ENCODE peak calls at places on chromosome 6, in eight cellular contexts. One of them, this sample, is unnamed.

GRCh38 chr6:25942561-25943147 is 12.2 kb upstream of the SLC17A2 start:
- DNase-seq in dorsolateral prefrontal cortex: no peak
- DNase-seq in keratinocyte: no peak
- DNase-seq in osteoblast: peak; percentile 80
- DNase-seq in HepG2: peak; percentile 76
- DNase-seq in HFF-Myc: peak; percentile 21
- DNase-seq in uterus: no peak
- DNase-seq in epithelial cell of esophagus: peak; percentile 64
- DNase-seq in this sample: no peak

GRCh38 chr6:12482386-12482785 is 192.2 kb downstream of the EDN1 start:
- DNase-seq in HFF-Myc: no peak
- DNase-seq in keratinocyte: no peak
- DNase-seq in epithelial cell of esophagus: peak; percentile 36
- DNase-seq in osteoblast: no peak
- DNase-seq in dorsolateral prefrontal cortex: no peak
- DNase-seq in uterus: no peak
- DNase-seq in HepG2: no peak
- DNase-seq in this sample: no peak

GRCh38 chr6:93919365-93919764 is 500.0 kb upstream of the EPHA7 start:
- DNase-seq in dorsolateral prefrontal cortex: no peak
- DNase-seq in HFF-Myc: no peak
- DNase-seq in HepG2: peak; percentile 3
- DNase-seq in keratinocyte: no peak
- DNase-seq in osteoblast: no peak
- DNase-seq in uterus: no peak
- DNase-seq in epithelial cell of esophagus: no peak
- DNase-seq in this sample: no peak

GRCh38 chr6:84421031-84421430 is 193.6 kb upstream of the CEP162 start:
- DNase-seq in uterus: no peak
- DNase-seq in dorsolateral prefrontal cortex: no peak
- DNase-seq in HFF-Myc: no peak
- DNase-seq in epithelial cell of esophagus: no peak
- DNase-seq in osteoblast: no peak
- DNase-seq in keratinocyte: no peak
- DNase-seq in HepG2: no peak
- DNase-seq in this sample: no peak

GRCh38 chr6:148565321-148565926 is 181.4 kb upstream of the UST start:
- DNase-seq in HepG2: no peak
- DNase-seq in HFF-Myc: no peak
- DNase-seq in keratinocyte: no peak
- DNase-seq in uterus: no peak
- DNase-seq in osteoblast: peak; percentile 77
- DNase-seq in dorsolateral prefrontal cortex: no peak
- DNase-seq in epithelial cell of esophagus: no peak
- DNase-seq in this sample: no peak

GRCh38 chr6:1590580-1590979 is 19.1 kb upstream of the FOXC1 start:
- DNase-seq in keratinocyte: no peak
- DNase-seq in epithelial cell of esophagus: no peak
- DNase-seq in dorsolateral prefrontal cortex: no peak
- DNase-seq in osteoblast: no peak
- DNase-seq in HepG2: no peak
- DNase-seq in HFF-Myc: no peak
- DNase-seq in uterus: no peak
- DNase-seq in this sample: no peak

GRCh38 chr6:30837870-30838269 is 46.4 kb upstream of the DDR1 start:
- DNase-seq in HepG2: no peak
- DNase-seq in HFF-Myc: no peak
- DNase-seq in epithelial cell of esophagus: no peak
- DNase-seq in osteoblast: no peak
- DNase-seq in uterus: no peak
- DNase-seq in dorsolateral prefrontal cortex: no peak
- DNase-seq in keratinocyte: no peak
- DNase-seq in this sample: no peak

GRCh38 chr6:141634269-141634668 is 498.5 kb upstream of the GJE1 start:
- DNase-seq in HFF-Myc: no peak
- DNase-seq in epithelial cell of esophagus: no peak
- DNase-seq in HepG2: no peak
- DNase-seq in osteoblast: no peak
- DNase-seq in uterus: no peak
- DNase-seq in keratinocyte: no peak
- DNase-seq in dorsolateral prefrontal cortex: no peak
- DNase-seq in this sample: no peak

GRCh38 chr6:132893772-132894490 is 79.6 kb downstream of the RPS12 start:
- DNase-seq in HepG2: no peak
- DNase-seq in dorsolateral prefrontal cortex: no peak
- DNase-seq in HFF-Myc: peak; percentile 2
- DNase-seq in keratinocyte: no peak
- DNase-seq in uterus: no peak
- DNase-seq in osteoblast: no peak
- DNase-seq in epithelial cell of esophagus: no peak
- DNase-seq in this sample: no peak

GRCh38 chr6:81753709-81754678 is 1.5 kb upstream of the TENT5A start:
- DNase-seq in dorsolateral prefrontal cortex: peak; percentile 78
- DNase-seq in HepG2: peak; percentile 14
- DNase-seq in keratinocyte: no peak
- DNase-seq in uterus: peak; percentile 90
- DNase-seq in HFF-Myc: no peak
- DNase-seq in epithelial cell of esophagus: peak; percentile 57
- DNase-seq in osteoblast: peak; percentile 81
- DNase-seq in this sample: no peak

DNA sequence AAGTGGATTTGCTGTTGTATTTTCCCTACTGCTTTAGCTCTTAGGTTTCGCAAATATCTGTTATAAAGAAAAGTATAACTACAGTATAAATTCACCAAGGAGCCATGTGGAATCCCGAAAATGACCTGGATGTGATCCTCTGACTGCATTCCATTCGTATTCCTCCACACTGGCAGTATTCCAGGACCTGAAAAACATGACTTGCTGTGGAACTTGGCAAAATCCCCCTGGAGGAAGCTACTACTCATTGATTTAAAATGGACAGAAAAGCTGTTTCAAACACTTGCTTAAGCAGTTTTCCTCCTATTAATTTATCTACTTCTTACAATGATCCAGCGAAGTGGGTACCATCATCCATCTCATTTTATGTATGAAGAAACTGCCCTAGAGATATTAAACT is 13.3 kb upstream of the ENPP5 start:
- DNase-seq in HepG2: no peak
- DNase-seq in osteoblast: no peak
- DNase-seq in keratinocyte: no peak
- DNase-seq in epithelial cell of esophagus: peak; percentile 50
- DNase-seq in uterus: no peak
- DNase-seq in HFF-Myc: peak; percentile 52
- DNase-seq in dorsolateral prefrontal cortex: no peak
- DNase-seq in this sample: peak; percentile 59
- TF ChIP-seq CTCF in HepG2: no peak
- TF ChIP-seq CTCF in osteoblast: peak; percentile 15
- TF ChIP-seq CTCF in keratinocyte: no peak
- TF ChIP-seq CTCF in epithelial cell of esophagus: no peak
- TF ChIP-seq CTCF in uterus: no peak
- TF ChIP-seq CTCF in HFF-Myc: peak; percentile 12
- TF ChIP-seq CTCF in dorsolateral prefrontal cortex: no peak
- TF ChIP-seq CTCF in this sample: no peak

GRCh38 chr6:153129873-153130514 is 1.1 kb downstream of the RGS17 start:
- DNase-seq in osteoblast: peak; percentile 93
- DNase-seq in dorsolateral prefrontal cortex: no peak
- DNase-seq in uterus: no peak
- DNase-seq in HFF-Myc: no peak
- DNase-seq in epithelial cell of esophagus: peak; percentile 25
- DNase-seq in HepG2: no peak
- DNase-seq in keratinocyte: no peak
- DNase-seq in this sample: no peak
- H3K4me3 ChIP-seq in osteoblast: peak overlapping the region; percentile 80
- H3K4me3 ChIP-seq in dorsolateral prefrontal cortex: peak overlapping the region; percentile 72
- H3K4me3 ChIP-seq in uterus: peak overlapping the region; percentile 52
- H3K4me3 ChIP-seq in HFF-Myc: peak overlapping the region; percentile 86
- H3K4me3 ChIP-seq in epithelial cell of esophagus: peak overlapping the region; percentile 60
- H3K4me3 ChIP-seq in HepG2: no peak overlapping the region
- H3K4me3 ChIP-seq in keratinocyte: peak overlapping the region; percentile 44
- H3K4me3 ChIP-seq in this sample: peak overlapping the region; percentile 92

DNA sequence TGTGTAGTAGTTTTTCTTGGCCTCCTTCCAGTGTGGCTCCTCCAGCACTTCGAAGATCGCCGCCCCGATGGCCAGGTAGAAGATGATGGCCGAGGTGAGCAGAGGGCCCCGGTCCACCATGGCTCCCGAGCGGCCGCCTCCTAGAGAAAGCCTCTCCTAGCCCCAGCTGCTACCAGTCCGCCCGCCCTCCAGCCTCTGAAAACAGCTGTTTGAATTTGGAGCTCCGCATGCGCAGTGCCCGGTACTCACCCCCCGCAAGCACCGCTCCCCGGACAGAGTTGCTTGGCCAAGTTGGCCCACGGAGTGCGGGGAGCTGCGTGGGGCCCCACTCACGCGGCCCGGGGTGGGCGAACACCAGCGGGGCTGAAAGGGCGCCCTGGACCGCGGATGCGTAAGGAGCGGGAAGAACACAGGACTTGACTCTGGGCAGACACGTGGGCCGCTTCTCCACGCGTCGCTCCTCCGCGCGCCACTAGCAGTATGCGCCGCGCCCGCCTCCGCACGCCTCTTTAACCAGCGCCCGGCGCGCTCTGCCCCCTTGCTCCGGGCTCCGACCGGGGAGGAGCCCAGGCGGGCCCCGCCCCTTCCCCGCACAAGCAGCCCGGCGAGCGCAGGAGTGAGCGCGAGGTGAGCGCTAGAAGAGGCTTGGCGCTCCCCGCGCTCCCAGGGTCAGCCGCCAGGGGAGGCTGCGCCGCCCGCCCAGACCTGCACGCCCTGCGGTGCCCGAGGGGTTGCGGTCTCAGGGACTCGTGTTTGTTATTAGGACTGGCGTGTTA is at the start of gene KCNK5:
- DNase-seq in keratinocyte: peak; percentile 25
- DNase-seq in HepG2: peak; percentile 13
- DNase-seq in epithelial cell of esophagus: peak; percentile 54
- DNase-seq in dorsolateral prefrontal cortex: peak; percentile 37
- DNase-seq in osteoblast: peak; percentile 88
- DNase-seq in HFF-Myc: peak; percentile 9
- DNase-seq in uterus: peak; percentile 46
- DNase-seq in this sample: no peak
- TF ChIP-seq CTCF in keratinocyte: peak; percentile 84
- TF ChIP-seq CTCF in HepG2: peak; percentile 41
- TF ChIP-seq CTCF in epithelial cell of esophagus: peak; percentile 28
- TF ChIP-seq CTCF in dorsolateral prefrontal cortex: peak; percentile 48
- TF ChIP-seq CTCF in osteoblast: peak; percentile 16
- TF ChIP-seq CTCF in HFF-Myc: peak; percentile 50
- TF ChIP-seq CTCF in uterus: no peak
- TF ChIP-seq CTCF in this sample: peak; percentile 73

GRCh38 chr6:32950449-32950848 is 2.4 kb downstream of the HLA-DMA start:
- DNase-seq in HepG2: no peak
- DNase-seq in uterus: no peak
- DNase-seq in dorsolateral prefrontal cortex: no peak
- DNase-seq in HFF-Myc: no peak
- DNase-seq in epithelial cell of esophagus: no peak
- DNase-seq in osteoblast: no peak
- DNase-seq in keratinocyte: no peak
- DNase-seq in this sample: no peak

GRCh38 chr6:32953775-32954174 is 878 bp upstream of the HLA-DMA start:
- DNase-seq in osteoblast: no peak
- DNase-seq in dorsolateral prefrontal cortex: no peak
- DNase-seq in uterus: no peak
- DNase-seq in epithelial cell of esophagus: no peak
- DNase-seq in HFF-Myc: no peak
- DNase-seq in HepG2: no peak
- DNase-seq in keratinocyte: no peak
- DNase-seq in this sample: no peak

GRCh38 chr6:32954983-32955802 is 2.3 kb upstream of the HLA-DMA start:
- DNase-seq in epithelial cell of esophagus: peak; percentile 54
- DNase-seq in HepG2: peak; percentile 39
- DNase-seq in osteoblast: no peak
- DNase-seq in HFF-Myc: no peak
- DNase-seq in keratinocyte: peak; percentile 38
- DNase-seq in dorsolateral prefrontal cortex: no peak
- DNase-seq in uterus: no peak
- DNase-seq in this sample: no peak

GRCh38 chr6:32954212-32954745 is 1.4 kb upstream of the HLA-DMA start:
- DNase-seq in epithelial cell of esophagus: no peak
- DNase-seq in dorsolateral prefrontal cortex: no peak
- DNase-seq in HFF-Myc: no peak
- DNase-seq in keratinocyte: no peak
- DNase-seq in HepG2: no peak
- DNase-seq in osteoblast: no peak
- DNase-seq in uterus: no peak
- DNase-seq in this sample: no peak

GRCh38 chr6:32952817-32953739 is at the start of gene HLA-DMA:
- DNase-seq in dorsolateral prefrontal cortex: peak; percentile 68
- DNase-seq in osteoblast: peak; percentile 92
- DNase-seq in keratinocyte: peak; percentile 94
- DNase-seq in epithelial cell of esophagus: peak; percentile 96
- DNase-seq in uterus: peak; percentile 66
- DNase-seq in HepG2: peak; percentile 85
- DNase-seq in HFF-Myc: peak; percentile 63
- DNase-seq in this sample: peak; percentile 95
- H3K4me3 ChIP-seq in dorsolateral prefrontal cortex: peak within 1 kb of the TSS; percentile 42
- H3K4me3 ChIP-seq in osteoblast: peak within 1 kb of the TSS; percentile 51
- H3K4me3 ChIP-seq in keratinocyte: no peak within 1 kb of the TSS
- H3K4me3 ChIP-seq in epithelial cell of esophagus: no peak within 1 kb of the TSS
- H3K4me3 ChIP-seq in uterus: no peak within 1 kb of the TSS
- H3K4me3 ChIP-seq in HepG2: no peak within 1 kb of the TSS
- H3K4me3 ChIP-seq in HFF-Myc: no peak within 1 kb of the TSS
- H3K4me3 ChIP-seq in this sample: peak within 1 kb of the TSS; percentile 21

This sample was measured in epithelial cell of proximal tubule.